ENCODE peak calls at places on chromosomes 6 and 20, in seven cellular contexts. R is ELR; H is activated CD4-positive, CD25-positive, alpha-beta regulatory T cell; L is NCI-H2107; Z is T-helper 1 cell; W is cerebellar cortex; A is endothelial cell. I is an unnamed sample.
A peak's percentile ranks its signal among the peaks of the same experiment; 100 is the strongest.

GRCh38 chr6:44298055-44298803 is 14.9 kb downstream of the AARS2 start:
- DNase-seq in R (no peak), H (no peak), L (no peak), Z (no peak), W (no peak), A (no peak), I (no peak)

GRCh38 chr6:42269974-42270510 is 52.4 kb upstream of the MRPS10 start:
- DNase-seq in R (no peak), H (no peak), L (no peak), Z (no peak), W (no peak), A (no peak), I (no peak)

GRCh38 chr20:4516851-4517250 is 204.9 kb upstream of the PRND start:
- DNase-seq in R (no peak), H (no peak), L (no peak), Z (no peak), W (no peak), A (no peak), I (no peak)

GRCh38 chr20:20014659-20015058 is 2.5 kb upstream of the NAA20 start:
- DNase-seq in R (no peak), H (no peak), L (no peak), Z (no peak), W (no peak), A (no peak), I (no peak)

GRCh38 chr20:61251529-61252393 is at the start of gene CDH4:
- DNase-seq in R (peak; percentile 62), H (no peak), L (no peak), Z (no peak), W (no peak), A (peak; percentile 20), I (peak; percentile 57)

GRCh38 chr6:166774770-166775169 is 147.7 kb upstream of the RPS6KA2 start:
- DNase-seq in R (no peak), H (no peak), L (no peak), Z (no peak), W (no peak), A (peak; percentile 1), I (no peak)

GRCh38 chr6:100084301-100085161 is 90.5 kb upstream of the MCHR2 start:
- DNase-seq in R (peak; percentile 25), H (no peak), L (no peak), Z (no peak), W (no peak), A (no peak), I (peak; percentile 15)

GRCh38 chr6:112149719-112150263 is 62.4 kb downstream of the FAM229B start:
- DNase-seq in R (no peak), H (no peak), L (no peak), Z (no peak), W (no peak), A (no peak), I (peak; percentile 28)

GRCh38 chr20:17854307-17854903 is 114.2 kb downstream of the SNX5 start:
- DNase-seq in R (peak; percentile 56), H (no peak), L (no peak), Z (no peak), W (peak; percentile 81), A (peak; percentile 52), I (peak; percentile 58)

GRCh38 chr6:83055366-83055964 is 10.2 kb downstream of the UBE3D start:
- DNase-seq in R (peak; percentile 68), H (no peak), L (peak; percentile 2), Z (no peak), W (peak; percentile 66), A (peak; percentile 65), I (peak; percentile 61)

GRCh38 chr6:31892821-31893220 is 4.7 kb downstream of the EHMT2 start:
- DNase-seq in R (no peak), H (no peak), L (no peak), Z (no peak), W (no peak), A (no peak), I (no peak)

GRCh38 chr20:53827292-53827995 is 233.8 kb upstream of the ZNF217 start:
- DNase-seq in R (no peak), H (no peak), L (no peak), Z (no peak), W (no peak), A (no peak), I (no peak)